ENCODE peak calls at places on chromosomes 1 and 21, in seven cellular contexts. K, X, B, R, Y, G and V are unnamed samples.

GRCh38 chr1:26922901-26923300 is 1.4 kb downstream of the NUDC start:
- DNase-seq in B (no peak), G (no peak), R (no peak), Y (no peak), K (no peak), X (no peak), V (no peak)

GRCh38 chr21:43312751-43313169 is 114.2 kb downstream of the SIK1 start:
- DNase-seq in Y (no peak), K (peak), X (no peak), G (no peak), R (no peak), B (peak), V (no peak)

GRCh38 chr1:70768211-70768610 is 279.4 kb downstream of the PTGER3 start:
- DNase-seq in Y (no peak), X (no peak), R (no peak), B (no peak), K (no peak), G (no peak), V (no peak)

GRCh38 chr1:153794671-153795324 is 19.6 kb downstream of the SLC27A3 start:
- DNase-seq in G (no peak), R (no peak), K (no peak), B (no peak), X (no peak), Y (no peak), V (no peak)

GRCh38 chr1:235129774-235130570 is 1.3 kb upstream of the TOMM20 start:
- DNase-seq in B (no peak), K (no peak), G (no peak), X (no peak), Y (no peak), R (no peak), V (no peak)

GRCh38 chr1:81179239-81179638 is 621.5 kb upstream of the ADGRL2 start:
- DNase-seq in K (no peak), R (peak), G (no peak), B (no peak), Y (peak), X (peak), V (no peak)

GRCh38 chr21:43274946-43275310 is 106.1 kb downstream of the CRYAA start:
- DNase-seq in G (no peak), R (no peak), K (no peak), Y (no peak), X (no peak), B (no peak), V (no peak)

GRCh38 chr1:195450794-195451193 is 1157.4 kb downstream of the KCNT2 start:
- DNase-seq in Y (no peak), G (no peak), K (no peak), X (no peak), R (no peak), B (no peak), V (no peak)

GRCh38 chr1:228969968-228970800 is 234.9 kb downstream of the RHOU start:
- DNase-seq in G (no peak), B (no peak), X (no peak), K (no peak), R (no peak), Y (no peak), V (no peak)

GRCh38 chr1:244834596-244835275 is 722 bp upstream of the COX20 start:
- DNase-seq in G (peak), K (peak), B (peak), Y (peak), X (peak), R (peak), V (peak)

GRCh38 chr1:26907071-26907922 is 6.5 kb downstream of the NR0B2 start:
- DNase-seq in R (peak), X (peak), Y (peak), G (no peak), K (peak), B (peak), V (no peak)

GRCh38 chr21:35833991-35834390 is 226.3 kb downstream of the SETD4 start:
- DNase-seq in R (no peak), K (no peak), Y (no peak), G (no peak), X (no peak), B (no peak), V (no peak)

GRCh38 chr1:202621446-202621845 is 88.8 kb downstream of the SYT2 start:
- DNase-seq in G (no peak), K (no peak), X (no peak), B (no peak), R (no peak), Y (no peak), V (no peak)

GRCh38 chr1:227213426-227213825 is 104.9 kb downstream of the CDC42BPA start:
- DNase-seq in X (no peak), G (no peak), B (no peak), K (no peak), R (no peak), Y (no peak), V (no peak)

GRCh38 chr1:31069392-31069791 is 3.9 kb upstream of the PUM1 start:
- DNase-seq in G (no peak), Y (no peak), B (no peak), X (no peak), R (no peak), K (no peak), V (no peak)

GRCh38 chr1:21579788-21580187 is 70.6 kb downstream of the ALPL start:
- DNase-seq in Y (no peak), X (no peak), K (no peak), B (no peak), R (no peak), G (no peak), V (no peak)

GRCh38 chr1:30852026-30852425 is 56.5 kb downstream of the SDC3 start:
- DNase-seq in Y (no peak), B (peak), K (peak), X (no peak), R (peak), G (no peak), V (no peak)

GRCh38 chr1:25572708-25573590 is 29.5 kb downstream of the LDLRAP1 start:
- DNase-seq in Y (peak), G (peak), R (peak), X (peak), K (peak), B (peak), V (no peak)

GRCh38 chr1:214316597-214316996 is 35.6 kb downstream of the SMYD2 start:
- DNase-seq in B (no peak), K (no peak), G (no peak), Y (peak), R (no peak), X (peak), V (no peak)

GRCh38 chr1:56050911-56051310 is 528.5 kb downstream of the PLPP3 start:
- DNase-seq in Y (peak), K (no peak), X (peak), B (no peak), R (no peak), G (no peak), V (no peak)

GRCh38 chr1:31811605-31812004 is 4.2 kb downstream of the SPOCD1 start:
- DNase-seq in R (no peak), K (no peak), Y (peak), B (no peak), X (peak), G (peak), V (peak)

GRCh38 chr1:203082571-203083462 is 3.0 kb downstream of the MYOG start:
- DNase-seq in G (no peak), R (no peak), K (no peak), B (no peak), Y (no peak), X (no peak), V (no peak)

GRCh38 chr1:32339363-32339978 is 3.4 kb upstream of the MARCKSL1 start:
- DNase-seq in G (no peak), K (no peak), Y (peak), X (peak), R (peak), B (no peak), V (no peak)

GRCh38 chr21:37270576-37271365 is 3.6 kb upstream of the VPS26C start:
- DNase-seq in B (no peak), G (no peak), X (no peak), K (no peak), Y (no peak), R (no peak), V (no peak)

GRCh38 chr21:33588485-33589335 is at the start of gene DONSON:
- DNase-seq in X (peak), Y (peak), B (peak), K (peak), G (peak), R (peak), V (peak)

GRCh38 chr1:116825400-116825734 is 71.1 kb downstream of the CD2 start:
- DNase-seq in K (peak), G (peak), Y (no peak), X (peak), B (no peak), R (no peak), V (peak)

GRCh38 chr1:10170362-10170665 is 40.1 kb upstream of the KIF1B start:
- DNase-seq in X (no peak), Y (peak), G (no peak), R (peak), B (no peak), K (no peak), V (no peak)

GRCh38 chr1:39500862-39501389 is 9.5 kb downstream of the BMP8A start:
- DNase-seq in X (no peak), K (no peak), G (no peak), R (peak), Y (no peak), B (no peak), V (no peak)

GRCh38 chr1:31182352-31182751 is 57.3 kb downstream of the NKAIN1 start:
- DNase-seq in B (peak), Y (peak), G (peak), K (peak), X (peak), R (peak), V (peak)

GRCh38 chr1:48532976-48533375 is 61.0 kb upstream of the SPATA6 start:
- DNase-seq in B (no peak), G (no peak), X (no peak), K (no peak), R (no peak), Y (no peak), V (no peak)
- TF ChIP-seq CTCF in B (no peak), G (no peak), X (no peak), K (no peak), R (no peak), Y (no peak), V (no peak)

GRCh38 chr1:114956570-114956969 is 73.1 kb upstream of the TSHB start:
- DNase-seq in K (no peak), G (peak), Y (peak), B (no peak), R (peak), X (peak), V (no peak)
- TF ChIP-seq CTCF in K (no peak), G (peak), Y (no peak), B (no peak), R (peak), X (peak), V (no peak)

GRCh38 chr1:161374373-161374772 is 6.7 kb upstream of the CFAP126 start:
- DNase-seq in B (no peak), G (no peak), X (no peak), Y (no peak), R (no peak), K (no peak), V (no peak)
- TF ChIP-seq CTCF in B (no peak), G (peak), X (no peak), Y (peak), R (no peak), K (no peak), V (peak)

GRCh38 chr1:53473463-53473862 is 14.3 kb downstream of the DMRTB1 start:
- DNase-seq in G (no peak), K (no peak), B (no peak), Y (peak), R (no peak), X (no peak), V (no peak)
- TF ChIP-seq CTCF in G (peak), K (no peak), B (no peak), Y (peak), R (peak), X (peak), V (no peak)

DNA sequence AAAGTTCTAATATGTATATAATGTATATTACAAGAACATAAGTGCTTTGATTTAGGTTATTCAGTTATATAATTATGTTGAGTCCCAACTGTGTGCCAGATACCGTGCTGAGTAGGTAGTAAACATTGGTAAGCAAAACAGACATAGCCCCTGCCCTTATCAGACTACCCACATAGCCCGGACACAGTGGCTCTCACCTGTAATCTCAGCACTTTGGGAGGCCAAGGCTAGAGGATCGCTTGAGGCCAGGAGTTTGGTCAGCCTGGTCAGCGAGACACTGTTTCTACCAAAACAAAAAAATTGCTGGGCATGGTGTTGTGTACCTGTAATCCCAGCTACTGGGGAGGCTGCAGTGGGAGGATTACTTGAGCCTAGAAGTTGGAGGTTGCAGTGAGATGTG is 30.7 kb downstream of the RNF11 start:
- DNase-seq in R (no peak), G (no peak), B (no peak), Y (no peak), X (no peak), K (no peak), V (no peak)
- TF ChIP-seq CTCF in R (no peak), G (no peak), B (no peak), Y (no peak), X (no peak), K (no peak), V (no peak)

DNA sequence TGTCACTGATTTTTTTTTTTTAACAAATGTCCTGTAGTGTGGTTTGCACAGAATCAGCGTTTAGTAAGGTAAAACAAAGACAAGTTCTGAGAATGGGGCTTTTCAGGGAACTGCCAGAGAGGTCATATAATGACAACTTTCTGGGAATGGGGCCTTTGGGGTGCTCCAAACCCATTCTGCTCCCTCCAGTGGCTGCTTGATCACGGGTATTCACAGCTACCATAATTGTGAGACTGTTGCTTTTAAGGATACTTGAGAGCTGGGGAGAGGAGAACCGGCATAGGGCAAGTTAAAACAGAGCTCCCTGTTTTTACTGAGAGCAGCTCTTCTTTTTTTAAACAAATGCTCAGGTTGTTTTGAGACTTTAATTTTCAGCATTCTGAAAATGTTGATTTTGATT is 48.2 kb downstream of the CYP2J2 start:
- DNase-seq in B (no peak), G (no peak), Y (no peak), R (no peak), K (no peak), X (no peak), V (no peak)
- TF ChIP-seq CTCF in B (no peak), G (no peak), Y (no peak), R (no peak), K (no peak), X (no peak), V (no peak)

GRCh38 chr1:166840309-166841302 is 1.3 kb downstream of the POGK start:
- DNase-seq in K (peak), G (peak), Y (peak), X (peak), B (peak), R (peak), V (no peak)
- TF ChIP-seq CTCF in K (no peak), G (no peak), Y (no peak), X (no peak), B (no peak), R (no peak), V (no peak)

GRCh38 chr1:14149431-14149830 is 449.1 kb upstream of the KAZN start:
- DNase-seq in G (no peak), K (no peak), Y (no peak), B (no peak), X (peak), R (no peak), V (no peak)
- TF ChIP-seq CTCF in G (no peak), K (no peak), Y (peak), B (no peak), X (no peak), R (peak), V (no peak)

GRCh38 chr1:185716095-185716494 is 18.1 kb upstream of the HMCN1 start:
- DNase-seq in X (no peak), B (no peak), R (no peak), K (no peak), G (no peak), Y (no peak), V (no peak)

GRCh38 chr1:185721553-185721952 is 12.6 kb upstream of the HMCN1 start:
- DNase-seq in K (no peak), Y (no peak), X (no peak), B (no peak), G (no peak), R (no peak), V (no peak)

GRCh38 chr1:185720633-185721272 is 13.4 kb upstream of the HMCN1 start:
- DNase-seq in G (peak), X (peak), R (peak), Y (peak), K (no peak), B (no peak), V (no peak)

GRCh38 chr1:185719021-185719420 is 15.2 kb upstream of the HMCN1 start:
- DNase-seq in Y (peak), X (peak), R (peak), G (peak), K (no peak), B (no peak), V (no peak)
- TF ChIP-seq CTCF in Y (peak), X (peak), R (peak), G (peak), K (no peak), B (no peak), V (no peak)

GRCh38 chr1:37474697-37475379 is 458 bp downstream of the ZC3H12A start:
- DNase-seq in Y (peak), G (peak), R (no peak), X (peak), B (peak), K (peak), V (no peak)
- TF ChIP-seq CTCF in Y (no peak), G (no peak), R (no peak), X (no peak), B (no peak), K (no peak), V (no peak)